ENCODE peak calls at places on chromosomes 4 and X, in nine cellular contexts. P is dorsolateral prefrontal cortex, S is esophagus squamous epithelium, Q is left ventricle myocardium inferior, J is transverse colon, C is fibroblast of lung, L is IMR-90, A is ascending aorta, B is GM23338. H is an unnamed sample.

GRCh38 chr4:85474818-85475630 is at the start of gene ARHGAP24:
- DNase-seq in S (peak; percentile 33), P (peak; percentile 62), J (peak; percentile 78), A (peak; percentile 84), L (peak; percentile 83), C (peak; percentile 96), B (peak; percentile 95), Q (peak; percentile 87), H (peak; percentile 92)

GRCh38 chrX:118117069-118117405 is 427 bp upstream of the KLHL13 start:
- DNase-seq in A (no peak), P (no peak), S (no peak), Q (no peak), C (no peak), L (no peak), B (no peak), J (no peak), H (no peak)

GRCh38 chr4:154208424-154208823 is 283.2 kb downstream of the DCHS2 start:
- DNase-seq in A (no peak), C (no peak), P (no peak), L (no peak), B (peak; percentile 69), Q (no peak), J (no peak), S (no peak), H (no peak)

GRCh38 chr4:115187136-115187535 is 73.7 kb upstream of the NDST4 start:
- DNase-seq in C (peak; percentile 25), B (no peak), P (no peak), L (no peak), A (no peak), J (no peak), Q (no peak), S (no peak), H (no peak)

GRCh38 chrX:20362268-20363002 is 95.7 kb upstream of the RPS6KA3 start:
- DNase-seq in Q (no peak), B (no peak), J (no peak), S (no peak), C (peak; percentile 75), P (no peak), L (peak; percentile 50), A (no peak), H (no peak)

GRCh38 chr4:101885574-101885973 is 95.0 kb downstream of the BANK1 start:
- DNase-seq in B (no peak), P (no peak), C (no peak), A (no peak), L (no peak), J (no peak), S (no peak), Q (no peak), H (no peak)

GRCh38 chr4:158020734-158021346 is 152.0 kb downstream of the GASK1B start:
- DNase-seq in J (no peak), Q (no peak), S (no peak), L (peak; percentile 95), B (no peak), C (peak; percentile 98), A (no peak), P (no peak), H (no peak)

GRCh38 chrX:135463937-135464336 is 42.2 kb downstream of the SMIM10L2A start:
- DNase-seq in B (peak; percentile 30), C (no peak), P (no peak), Q (no peak), S (no peak), L (peak; percentile 6), A (no peak), J (no peak), H (no peak)

GRCh38 chr4:48127882-48128394 is 6.1 kb downstream of the TXK start:
- DNase-seq in B (peak; percentile 96), L (peak; percentile 94), A (peak; percentile 69), J (peak; percentile 63), P (peak; percentile 44), Q (peak; percentile 28), C (peak; percentile 99), S (peak; percentile 11), H (peak; percentile 86)
- TF ChIP-seq CTCF in B (peak; percentile 88), L (peak; percentile 55), A (peak; percentile 53), J (peak; percentile 36), P (peak; percentile 45), Q (peak; percentile 67), C (peak; percentile 60), S (peak; percentile 22), H (peak; percentile 67)

DNA sequence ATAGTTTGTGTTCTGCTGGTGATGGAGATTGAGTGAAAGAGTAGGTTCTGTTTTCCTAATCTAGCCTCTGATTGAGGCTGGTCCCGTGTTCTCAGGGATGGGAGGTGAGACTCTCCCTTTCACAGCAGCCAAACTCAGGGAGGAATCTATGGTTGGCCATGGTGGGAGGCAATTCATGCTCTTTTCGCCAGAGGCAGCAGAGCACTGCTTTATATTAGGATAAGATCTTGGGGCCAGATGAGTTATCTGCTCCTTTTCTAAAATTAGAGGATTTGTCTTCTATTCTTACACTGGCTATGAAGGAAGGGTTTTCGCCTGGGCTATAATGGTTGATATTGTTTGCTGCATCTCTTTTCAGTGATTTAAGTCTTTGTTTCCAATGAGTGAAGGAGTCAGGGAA is 63.9 kb upstream of the NLGN4X start:
- DNase-seq in B (peak; percentile 42), S (no peak), A (no peak), P (no peak), Q (no peak), C (no peak), L (no peak), J (no peak), H (no peak)
- TF ChIP-seq CTCF in B (peak; percentile 43), S (no peak), A (no peak), P (no peak), Q (no peak), C (no peak), L (no peak), J (no peak), H (no peak)

DNA sequence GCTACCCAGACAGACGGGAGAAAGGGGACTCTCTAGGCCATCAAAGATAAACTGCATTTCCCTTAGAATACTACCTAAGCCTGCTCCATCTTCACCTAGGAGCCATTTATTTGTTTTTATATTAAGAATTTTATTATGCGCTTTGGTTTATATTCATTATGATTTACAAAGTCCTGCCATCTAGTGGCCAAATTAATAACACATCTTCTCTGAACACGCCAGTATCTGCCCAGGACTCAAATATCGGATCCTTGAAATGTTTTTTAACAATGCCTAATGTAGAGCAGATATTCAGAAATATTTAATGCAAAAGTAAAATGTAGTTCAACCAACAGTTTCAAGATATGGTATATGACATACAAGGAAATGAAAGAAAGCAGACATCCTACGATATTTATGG is 20.8 kb upstream of the PRPS2 start:
- DNase-seq in Q (no peak), L (peak; percentile 30), C (no peak), P (no peak), B (peak; percentile 34), A (no peak), S (no peak), J (no peak), H (no peak)
- TF ChIP-seq CTCF in Q (peak; percentile 62), L (peak; percentile 56), C (peak; percentile 16), P (peak; percentile 68), B (peak; percentile 38), A (peak; percentile 56), S (peak; percentile 19), J (peak; percentile 59), H (peak; percentile 42)

GRCh38 chrX:151563449-151563848 is at the start of gene PASD1:
- DNase-seq in Q (no peak), A (no peak), C (no peak), P (no peak), L (no peak), S (no peak), J (no peak), B (no peak), H (no peak)

DNA sequence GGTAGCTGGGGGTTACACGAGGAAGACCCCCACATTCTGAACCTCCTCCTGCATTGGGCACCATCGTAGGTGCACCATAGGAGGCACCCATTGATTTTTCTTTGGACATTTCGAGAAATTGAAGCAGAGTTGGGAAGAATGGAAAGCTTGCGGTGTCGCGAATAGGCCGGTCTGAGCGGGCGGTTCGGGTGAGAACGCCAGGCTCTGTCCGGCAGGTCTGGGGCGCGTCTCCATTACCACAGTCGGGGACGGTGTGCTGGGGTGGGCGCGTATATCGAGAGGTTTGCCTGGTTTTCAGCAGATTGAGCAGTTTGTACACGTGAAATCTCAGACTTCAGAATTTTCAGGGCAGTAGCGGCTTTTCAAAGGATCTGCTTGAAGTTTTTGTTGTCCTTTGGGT is 560 bp downstream of the PASD1 start:
- DNase-seq in Q (no peak), C (no peak), S (no peak), A (no peak), L (no peak), P (no peak), J (no peak), B (no peak), H (no peak)
- TF ChIP-seq CTCF in Q (no peak), C (no peak), S (no peak), A (no peak), L (no peak), P (no peak), J (no peak), B (no peak), H (no peak)

GRCh38 chr4:140144937-140145336 is 9.0 kb downstream of the MAML3 start:
- DNase-seq in S (no peak), B (no peak), A (no peak), P (no peak), J (no peak), C (no peak), L (no peak), Q (no peak), H (no peak)
- TF ChIP-seq CTCF in S (no peak), B (no peak), A (no peak), P (no peak), J (no peak), C (no peak), L (no peak), Q (no peak), H (no peak)

GRCh38 chr4:10529891-10530786 is 72.9 kb upstream of the ZNF518B start:
- DNase-seq in A (no peak), S (no peak), C (peak; percentile 21), L (no peak), J (no peak), P (no peak), Q (no peak), B (no peak), H (no peak)

GRCh38 chr4:10524196-10524833 is 67.1 kb upstream of the ZNF518B start:
- DNase-seq in P (no peak), L (no peak), B (no peak), Q (no peak), J (no peak), C (no peak), S (no peak), A (no peak), H (no peak)

GRCh38 chr4:10529256-10529890 is 72.1 kb upstream of the ZNF518B start:
- DNase-seq in Q (no peak), S (no peak), A (no peak), L (no peak), C (peak; percentile 8), J (no peak), B (no peak), P (no peak), H (no peak)

GRCh38 chr4:10527438-10527837 is 70.2 kb upstream of the ZNF518B start:
- DNase-seq in A (no peak), J (no peak), L (no peak), P (no peak), C (no peak), S (no peak), Q (no peak), B (no peak), H (no peak)

GRCh38 chr4:10526431-10527222 is 69.4 kb upstream of the ZNF518B start:
- DNase-seq in P (no peak), Q (no peak), J (no peak), C (no peak), L (no peak), S (no peak), B (peak; percentile 59), A (no peak), H (no peak)
- TF ChIP-seq CTCF in P (no peak), Q (no peak), J (no peak), C (no peak), L (no peak), S (no peak), B (peak; percentile 85), A (no peak), H (no peak)

H was measured in AG09319.